ENCODE peak calls at places on chromosomes 3 and 15, in five cellular contexts. K is AG04450, P is amygdala, O is brain microvascular endothelial cell, Y is EH. L is an unnamed sample.

GRCh38 chr3:70531063-70531657 is 218.7 kb upstream of the MDFIC2 start:
- DNase-seq in K (no peak), P (no peak), O (peak; percentile 7), Y (peak; percentile 45), L (no peak)

GRCh38 chr3:8885806-8886205 is 77.5 kb downstream of the RAD18 start:
- DNase-seq in K (no peak), P (no peak), O (no peak), Y (no peak), L (no peak)

GRCh38 chr3:49165771-49166751 is at the start of gene CCDC71:
- DNase-seq in K (peak; percentile 7), P (peak; percentile 9), O (peak; percentile 36), Y (peak; percentile 68), L (peak; percentile 98)

GRCh38 chr15:27234593-27234992 is 263.6 kb downstream of the GABRG3 start:
- DNase-seq in K (no peak), P (no peak), O (no peak), Y (no peak), L (no peak)

GRCh38 chr15:63938486-63939061 is 104.8 kb upstream of the HERC1 start:
- DNase-seq in K (no peak), P (no peak), O (no peak), Y (peak; percentile 22), L (peak; percentile 62)

GRCh38 chr15:89654311-89654761 is 931 bp downstream of the KIF7 start:
- DNase-seq in K (no peak), P (no peak), O (no peak), Y (peak; percentile 86), L (peak; percentile 98)

GRCh38 chr15:67776600-67776999 is 48.7 kb upstream of the SKOR1 start:
- DNase-seq in K (no peak), P (no peak), O (peak; percentile 4), Y (peak; percentile 61), L (peak; percentile 82)

GRCh38 chr3:65669163-65669875 is 369.4 kb downstream of the MAGI1 start:
- DNase-seq in K (peak; percentile 3), P (no peak), O (peak; percentile 40), Y (peak; percentile 31), L (no peak)

GRCh38 chr3:133863865-133864264 is 31.8 kb downstream of the RAB6B start:
- DNase-seq in K (no peak), P (no peak), O (no peak), Y (no peak), L (no peak)

GRCh38 chr3:71031914-71032521 is 551.5 kb downstream of the FOXP1 start:
- DNase-seq in K (no peak), P (no peak), O (no peak), Y (peak; percentile 33), L (no peak)

GRCh38 chr15:28114721-28115622 is 15.9 kb upstream of the OCA2 start:
- DNase-seq in K (no peak), P (no peak), O (peak; percentile 40), Y (peak; percentile 46), L (peak; percentile 94)

GRCh38 chr3:8254489-8254888 is 247.1 kb upstream of the LMCD1 start:
- DNase-seq in K (no peak), P (no peak), O (no peak), Y (no peak), L (no peak)

GRCh38 chr3:14605070-14605469 is 46.5 kb upstream of the CCDC174 start:
- DNase-seq in K (no peak), P (no peak), O (no peak), Y (no peak), L (peak; percentile 84)

GRCh38 chr3:61454806-61455205 is 106.6 kb upstream of the PTPRG start:
- DNase-seq in K (peak; percentile 13), P (no peak), O (no peak), Y (peak; percentile 3), L (no peak)

GRCh38 chr3:139111392-139112229 is 66.9 kb upstream of the PRR23C start:
- DNase-seq in K (peak; percentile 41), P (no peak), O (peak; percentile 55), Y (peak; percentile 65), L (peak; percentile 77)

GRCh38 chr15:48103647-48104046 is 17.1 kb upstream of the SLC24A5 start:
- DNase-seq in K (no peak), P (no peak), O (no peak), Y (no peak), L (no peak)

GRCh38 chr3:77392181-77392580 is 352.3 kb downstream of the ROBO2 start:
- DNase-seq in K (no peak), P (no peak), O (no peak), Y (no peak), L (no peak)

L was measured in osteoblast.